ENCODE peak calls at places on chromosomes 11 and 22, in nine cellular contexts. A, J, T, V, B, E, S, C and I are unnamed samples. For H3K36me3, the result is how much of the 10 kb centered on the place peaks cover.

GRCh38 chr11:113884361-113884836 is 9.0 kb upstream of the USP28 start:
- DNase-seq in C (peak), S (no peak), E (no peak), J (no peak), A (peak), B (peak), V (no peak), T (no peak), I (no peak)

GRCh38 chr11:120137611-120138521 is at the start of gene TRIM29:
- DNase-seq in C (peak), B (peak), S (no peak), E (no peak), J (no peak), V (no peak), T (peak), A (no peak), I (no peak)

GRCh38 chr11:44607324-44607962 is 42.0 kb downstream of the CD82 start:
- DNase-seq in A (peak), V (no peak), B (no peak), C (no peak), E (no peak), J (no peak), S (no peak), T (no peak), I (peak)

GRCh38 chr11:73185680-73186293 is 32.3 kb upstream of the P2RY2 start:
- DNase-seq in V (no peak), B (no peak), S (no peak), C (no peak), J (peak), E (no peak), T (peak), A (peak), I (peak)

GRCh38 chr22:23215294-23216204 is 35.2 kb downstream of the BCR start:
- DNase-seq in A (no peak), E (peak), T (peak), V (no peak), S (peak), J (no peak), B (peak), C (no peak), I (peak)

GRCh38 chr22:46056169-46057041 is 79.4 kb upstream of the WNT7B start:
- DNase-seq in S (peak), A (no peak), C (no peak), T (peak), V (no peak), E (peak), J (peak), B (peak), I (peak)

GRCh38 chr11:120001161-120002135 is 136.5 kb downstream of the TRIM29 start:
- DNase-seq in J (no peak), E (peak), C (no peak), T (no peak), B (no peak), S (no peak), A (no peak), V (no peak), I (no peak)

GRCh38 chr22:35378547-35379078 is 2.3 kb upstream of the HMOX1 start:
- DNase-seq in B (no peak), E (no peak), V (no peak), C (no peak), T (no peak), J (no peak), A (no peak), S (no peak), I (no peak)

GRCh38 chr11:1487091-1487850 is 692 bp upstream of the MOB2 start:
- DNase-seq in E (no peak), C (no peak), B (no peak), T (no peak), A (no peak), J (peak), S (no peak), V (no peak), I (no peak)

GRCh38 chr11:64285885-64286800 is 495 bp downstream of the GPR137 start:
- DNase-seq in J (no peak), T (peak), B (peak), A (no peak), E (no peak), S (peak), V (no peak), C (no peak), I (no peak)

GRCh38 chr22:44337658-44338004 is 24.9 kb upstream of the SHISAL1 start:
- DNase-seq in V (peak), B (no peak), C (peak), A (peak), J (no peak), E (peak), S (no peak), T (peak), I (peak)

DNA sequence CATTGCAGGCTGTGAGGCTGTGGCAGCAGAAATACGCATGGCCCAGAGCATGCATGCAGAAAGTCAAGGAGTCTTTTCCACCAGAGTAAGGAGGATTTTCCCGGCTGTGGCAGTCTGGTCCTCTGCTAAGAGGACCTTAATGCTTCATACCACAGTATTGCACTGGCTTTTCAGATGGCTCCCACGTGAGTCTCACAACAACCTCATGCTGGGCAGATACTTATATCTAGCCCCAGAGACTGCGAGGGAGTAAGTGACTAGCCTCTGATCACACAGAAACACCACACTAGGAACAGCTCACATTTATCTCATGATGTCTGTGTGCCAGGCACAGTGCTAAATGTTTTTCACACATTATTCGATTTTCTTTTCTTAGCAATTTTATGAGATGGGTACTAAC is 8.0 kb downstream of the CRY2 start:
- DNase-seq in B (no peak), V (no peak), A (no peak), E (peak), S (no peak), C (no peak), J (no peak), T (no peak), I (no peak)
- H3K36me3 ChIP-seq in B (under half), V (under half), A (under half), E (under half), S (under half), C (under half), J (under half), T (under half), I (under half)

DNA sequence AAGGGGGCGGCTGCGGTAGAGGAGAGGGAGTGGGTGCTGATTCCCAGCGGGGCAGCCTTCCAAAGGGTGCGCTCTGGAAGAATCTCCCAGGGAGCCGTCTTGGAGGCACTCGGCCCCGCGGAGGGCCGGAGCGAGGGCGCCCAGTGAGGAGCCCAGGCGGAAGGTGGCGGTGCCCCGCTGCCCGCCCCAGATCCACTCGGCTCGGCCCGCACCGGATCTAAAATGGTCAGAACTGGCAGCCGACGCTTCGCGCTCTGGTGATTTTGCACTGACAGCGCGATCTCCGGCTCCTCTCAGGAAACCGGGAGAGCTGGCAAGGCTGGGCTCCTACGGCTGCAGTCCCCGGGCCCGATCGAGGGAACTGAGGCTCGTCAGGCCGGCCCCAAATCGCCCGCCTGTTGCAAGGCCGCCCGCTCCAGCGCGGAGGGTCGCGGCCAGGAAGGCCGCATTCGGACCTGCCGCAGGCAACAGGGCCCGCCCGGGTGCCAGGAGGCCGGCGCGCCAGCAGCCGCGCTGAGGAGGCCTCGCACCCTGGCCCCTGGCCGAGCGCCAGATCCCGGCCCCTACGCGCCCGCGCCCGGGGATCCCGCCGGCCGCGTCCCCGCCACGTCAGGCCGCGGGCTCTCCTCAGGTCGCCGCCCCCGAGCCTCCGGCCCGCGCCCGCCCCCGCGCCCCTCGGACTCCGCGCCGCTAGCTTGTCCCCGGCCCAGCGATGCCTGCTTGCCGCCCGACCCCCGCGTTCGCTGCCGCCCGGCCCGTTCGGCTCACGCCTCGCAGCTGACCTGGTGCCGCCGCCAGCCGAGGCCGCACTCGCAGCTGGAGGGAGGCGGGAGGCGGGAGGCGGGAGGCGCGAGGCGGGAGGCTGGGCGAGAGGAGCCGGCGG is at the start of gene KLHL22:
- DNase-seq in T (peak), B (peak), V (peak), J (peak), A (peak), C (peak), S (peak), E (peak), I (no peak)
- H3K4me3 ChIP-seq in T (peak), B (peak), V (peak), J (peak), A (peak), C (peak), S (peak), E (peak), I (peak)

GRCh38 chr11:65858354-65859133 is 564 bp upstream of the CFL1 start:
- DNase-seq in A (no peak), V (no peak), T (peak), C (no peak), J (no peak), E (no peak), S (no peak), B (no peak), I (no peak)

GRCh38 chr11:65860278-65861164 is at the start of gene MUS81:
- DNase-seq in S (peak), C (peak), B (peak), J (peak), A (peak), E (peak), T (peak), V (peak), I (peak)

GRCh38 chr11:65857500-65858353 is at the start of gene CFL1:
- DNase-seq in S (peak), V (peak), T (peak), E (peak), A (peak), B (peak), J (peak), C (peak), I (peak)

GRCh38 chr11:65859812-65860277 is 388 bp upstream of the MUS81 start:
- DNase-seq in E (no peak), S (no peak), T (no peak), V (no peak), A (no peak), B (no peak), C (no peak), J (peak), I (no peak)

DNA sequence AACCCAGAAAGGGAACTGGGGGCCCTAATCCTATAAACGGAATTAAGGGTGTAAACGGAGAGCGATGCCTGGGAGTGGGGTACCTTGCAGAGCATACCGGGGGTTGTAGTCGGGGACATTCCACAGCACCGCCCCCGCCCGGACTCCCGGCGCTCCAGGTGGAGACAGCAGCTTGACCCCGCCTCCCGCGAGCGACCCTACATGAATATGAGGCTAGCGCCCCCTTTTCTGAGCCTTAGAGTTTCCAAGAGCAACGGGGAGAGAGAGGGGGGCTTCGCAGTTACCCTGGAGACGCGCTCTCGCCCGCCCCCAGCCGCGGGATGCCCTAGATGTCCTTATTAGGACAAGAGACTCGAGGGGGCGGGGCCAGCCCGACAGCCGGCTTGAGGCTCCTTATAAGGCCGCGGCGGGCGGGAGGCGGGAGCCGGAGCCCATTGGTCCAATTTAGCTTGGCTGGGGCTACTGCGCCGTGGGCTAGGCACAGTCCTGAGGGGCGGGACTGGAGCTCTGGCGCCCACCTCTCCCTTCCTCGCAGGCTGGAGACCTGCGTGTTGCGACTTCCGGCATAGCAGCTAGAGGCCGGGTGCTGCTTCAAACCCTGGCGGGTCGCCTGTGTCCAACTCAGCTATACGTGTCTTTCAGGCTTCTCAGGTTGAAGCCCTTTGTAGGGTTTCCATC is 960 bp upstream of the MUS81 start:
- DNase-seq in C (peak), E (peak), A (peak), J (peak), T (peak), B (peak), V (peak), S (peak), I (peak)
- H3K36me3 ChIP-seq in C (under half), E (half or more), A (under half), J (under half), T (under half), B (under half), V (under half), S (under half), I (half or more)

GRCh38 chr11:75793966-75794365 is 21.0 kb upstream of the UVRAG start:
- DNase-seq in A (no peak), C (no peak), T (peak), S (no peak), V (no peak), B (no peak), E (no peak), J (no peak), I (no peak)

GRCh38 chr11:75797116-75797515 is 17.9 kb upstream of the UVRAG start:
- DNase-seq in B (no peak), J (no peak), S (no peak), E (no peak), C (no peak), V (no peak), T (peak), A (no peak), I (no peak)

GRCh38 chr11:75795276-75796090 is 19.5 kb upstream of the UVRAG start:
- DNase-seq in C (no peak), J (no peak), T (peak), E (no peak), V (no peak), S (no peak), B (peak), A (no peak), I (no peak)

GRCh38 chr11:75797796-75798195 is 17.2 kb upstream of the UVRAG start:
- DNase-seq in E (no peak), B (no peak), S (no peak), J (no peak), V (no peak), C (no peak), A (no peak), T (peak), I (peak)

GRCh38 chr11:75796091-75796435 is 18.9 kb upstream of the UVRAG start:
- DNase-seq in S (no peak), J (no peak), T (peak), B (no peak), E (no peak), V (no peak), A (no peak), C (no peak), I (no peak)
- H3K4me3 ChIP-seq in S (no peak), J (no peak), T (no peak), B (no peak), E (no peak), V (no peak), A (no peak), C (no peak), I (no peak)

DNA sequence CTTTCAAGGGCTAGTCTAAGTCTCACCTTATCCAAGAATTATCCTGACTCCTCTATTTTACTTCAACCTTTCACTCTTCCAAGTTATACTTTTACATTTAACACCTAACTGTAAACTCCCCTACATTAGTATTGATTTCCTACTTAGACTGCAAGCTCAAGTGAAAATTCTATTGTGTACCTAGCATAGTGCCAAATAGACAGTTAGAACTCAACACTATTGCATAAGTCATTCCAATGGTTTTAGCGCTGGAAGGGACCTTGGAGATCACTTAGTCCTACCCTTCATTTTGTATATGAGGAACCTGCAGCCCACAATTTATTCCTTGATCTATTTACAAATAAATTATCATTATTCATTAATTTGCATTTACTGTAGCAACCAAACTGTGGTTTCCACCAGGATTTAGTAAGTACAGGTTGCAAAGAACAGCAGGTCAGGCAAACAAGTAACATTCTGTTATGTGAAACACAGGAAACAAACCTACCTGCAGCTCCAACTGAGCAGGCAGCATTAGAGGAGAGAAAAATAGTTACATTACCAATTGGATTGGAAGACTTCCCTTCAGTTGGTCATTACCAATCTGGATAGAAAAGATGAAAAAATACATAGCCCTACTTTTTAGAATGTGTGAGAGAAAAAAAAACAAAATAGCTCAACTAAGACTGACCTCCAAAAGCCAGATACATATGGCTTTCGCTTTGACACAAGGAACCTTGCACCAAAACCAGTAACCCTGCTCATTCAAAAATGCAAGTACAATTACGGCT is 33.7 kb upstream of the NFRKB start:
- DNase-seq in C (no peak), T (no peak), J (no peak), B (no peak), E (no peak), V (no peak), S (no peak), A (no peak), I (no peak)
- H3K36me3 ChIP-seq in C (under half), T (under half), J (under half), B (under half), E (under half), V (under half), S (under half), A (under half), I (under half)

GRCh38 chr11:32583451-32584271 is at the start of gene EIF3M:
- DNase-seq in S (peak), T (peak), B (peak), V (peak), A (peak), C (peak), E (peak), J (peak), I (peak)
- H3K4me3 ChIP-seq in S (peak), T (peak), B (peak), V (peak), A (peak), C (peak), E (peak), J (peak), I (peak)

DNA sequence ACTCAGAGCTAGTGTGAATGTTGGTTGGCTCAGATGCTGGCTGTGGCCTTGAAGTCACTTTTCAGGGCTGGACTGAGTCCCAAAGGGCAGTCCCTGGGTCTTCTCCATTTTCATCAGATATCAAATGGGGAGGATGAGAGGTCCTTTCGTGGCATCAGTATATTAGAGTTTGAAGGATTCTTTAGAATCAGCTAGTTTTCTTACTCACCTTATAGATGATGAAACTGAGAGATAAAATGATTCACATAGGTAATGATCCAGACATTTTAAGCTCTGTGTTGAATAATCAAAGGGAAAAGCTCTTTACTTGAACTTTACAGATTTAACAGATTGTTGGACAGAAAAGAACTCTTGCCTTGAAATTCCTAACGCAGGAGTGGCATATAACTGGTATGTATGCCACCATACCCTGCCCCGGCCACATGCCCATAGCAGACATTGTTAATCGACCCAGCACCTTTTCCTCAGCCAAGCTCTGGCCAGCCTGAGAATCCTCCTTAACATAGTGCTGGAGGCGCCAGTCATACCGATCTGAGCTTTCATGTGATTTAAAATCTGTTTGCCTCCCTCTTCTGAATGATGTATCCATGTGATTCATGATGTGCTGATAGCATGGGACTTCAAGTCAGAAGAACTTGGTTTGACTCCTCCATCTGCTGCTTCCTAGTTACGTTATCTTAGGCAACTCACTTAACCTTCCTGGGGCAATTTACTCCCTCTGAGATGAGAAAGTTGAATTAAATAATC is 60.0 kb downstream of the BARX2 start:
- DNase-seq in C (no peak), V (no peak), E (no peak), B (no peak), T (no peak), J (no peak), S (no peak), A (no peak), I (no peak)
- H3K36me3 ChIP-seq in C (under half), V (under half), E (under half), B (under half), T (under half), J (under half), S (under half), A (under half), I (under half)

GRCh38 chr11:101430236-101430635 is 153.6 kb downstream of the TRPC6 start:
- DNase-seq in S (no peak), B (no peak), T (no peak), A (peak), C (no peak), E (no peak), V (no peak), J (no peak), I (no peak)
- H3K4me3 ChIP-seq in S (no peak), B (no peak), T (no peak), A (no peak), C (no peak), E (no peak), V (no peak), J (no peak), I (no peak)

GRCh38 chr11:133910101-133910500 is 46.7 kb downstream of the IGSF9B start:
- DNase-seq in S (no peak), T (no peak), C (no peak), B (no peak), E (no peak), J (no peak), A (no peak), V (no peak), I (no peak)
- H3K36me3 ChIP-seq in S (under half), T (under half), C (under half), B (under half), E (under half), J (under half), A (under half), V (under half), I (under half)

DNA sequence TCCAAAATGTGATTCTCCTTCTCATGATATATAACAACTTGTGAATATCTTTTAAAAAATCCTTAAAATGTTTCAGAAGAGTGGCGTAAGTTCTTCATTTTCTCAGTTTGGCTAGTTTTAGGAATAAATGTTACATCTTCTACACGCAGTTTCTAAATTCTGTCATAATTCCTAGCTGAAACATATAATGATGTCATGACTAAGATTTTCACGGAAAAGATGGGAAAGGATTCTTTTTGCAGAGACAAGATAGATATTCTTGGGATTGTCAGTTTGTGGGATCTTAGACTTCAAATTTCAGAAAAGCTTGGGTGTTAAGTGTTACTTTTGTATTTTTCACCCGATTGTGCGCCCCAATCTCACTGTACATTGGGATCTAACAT is 1.7 kb downstream of the EED start:
- DNase-seq in C (no peak), T (no peak), J (no peak), V (no peak), B (no peak), A (peak), S (no peak), E (no peak), I (no peak)
- H3K4me3 ChIP-seq in C (peak), T (peak), J (peak), V (no peak), B (peak), A (peak), S (peak), E (peak), I (peak)